ENCODE peak calls at places on chromosomes 7 and 10, in ten cellular contexts. R, A, D, H, Z, W, V, I, L and Q are unnamed samples.

GRCh38 chr7:13276977-13277376 is 589.5 kb downstream of the ARL4A start:
- DNase-seq in W (no peak), D (no peak), R (no peak), V (peak), L (no peak), Z (no peak), A (no peak), I (no peak), H (no peak), Q (no peak)

GRCh38 chr7:4479367-4480039 is 202.6 kb upstream of the FOXK1 start:
- DNase-seq in L (no peak), A (no peak), D (peak), H (no peak), V (peak), W (peak), R (peak), Z (no peak), I (no peak), Q (no peak)

GRCh38 chr10:32367793-32368453 is 21.0 kb upstream of the EPC1 start:
- DNase-seq in A (peak), Z (peak), V (peak), W (peak), H (peak), D (peak), R (peak), I (peak), L (peak), Q (peak)

GRCh38 chr10:68231106-68231901 is 609 bp downstream of the ATOH7 start:
- DNase-seq in V (peak), I (peak), W (peak), D (peak), R (peak), Z (peak), A (no peak), H (peak), L (no peak), Q (peak)

GRCh38 chr7:24346716-24347115 is 62.7 kb downstream of the NPY start:
- DNase-seq in V (peak), D (no peak), H (no peak), R (no peak), L (no peak), A (no peak), I (no peak), W (no peak), Z (no peak), Q (no peak)

GRCh38 chr10:124605856-124606812 is 138.0 kb downstream of the FAM53B start:
- DNase-seq in W (no peak), H (no peak), V (no peak), Z (no peak), A (no peak), I (no peak), L (no peak), D (no peak), R (no peak), Q (no peak)

GRCh38 chr10:128437786-128438350 is 311.6 kb upstream of the MKI67 start:
- DNase-seq in L (no peak), I (no peak), H (no peak), A (no peak), D (no peak), W (no peak), R (no peak), V (no peak), Z (no peak), Q (no peak)

GRCh38 chr10:31687545-31688482 is 240.8 kb downstream of the ARHGAP12 start:
- DNase-seq in V (no peak), A (no peak), I (no peak), R (no peak), W (no peak), D (no peak), Z (no peak), L (no peak), H (no peak), Q (no peak)

GRCh38 chr10:82932426-82932825 is 1057.4 kb downstream of the NRG3 start:
- DNase-seq in D (no peak), L (no peak), A (no peak), V (no peak), R (no peak), I (no peak), Z (no peak), H (no peak), W (no peak), Q (no peak)

GRCh38 chr10:79392020-79392398 is 44.7 kb downstream of the PPIF start:
- DNase-seq in R (no peak), V (no peak), H (no peak), A (no peak), W (no peak), D (no peak), L (no peak), Z (no peak), I (no peak), Q (no peak)

GRCh38 chr10:55174419-55174818 is 373.4 kb upstream of the PCDH15 start:
- DNase-seq in L (no peak), R (no peak), V (no peak), W (no peak), Z (no peak), H (no peak), A (no peak), D (no peak), I (no peak), Q (no peak)

GRCh38 chr10:33819206-33819605 is 484.7 kb upstream of the NRP1 start:
- DNase-seq in V (peak), D (no peak), A (no peak), W (no peak), Z (no peak), R (no peak), L (no peak), H (no peak), I (no peak), Q (no peak)

GRCh38 chr10:124611738-124612137 is 132.4 kb downstream of the FAM53B start:
- DNase-seq in Z (no peak), D (no peak), V (no peak), H (no peak), R (no peak), I (peak), L (no peak), W (no peak), A (peak), Q (no peak)

GRCh38 chr7:422191-422885 is 97.3 kb downstream of the PDGFA start:
- DNase-seq in W (no peak), I (no peak), A (no peak), V (no peak), L (no peak), Z (no peak), R (no peak), D (no peak), H (no peak), Q (no peak)

GRCh38 chr10:29304259-29305030 is 15.6 kb downstream of the LYZL1 start:
- DNase-seq in L (no peak), D (peak), I (no peak), V (peak), R (peak), W (peak), A (no peak), H (peak), Z (peak), Q (peak)

GRCh38 chr7:19069842-19070241 is 47.6 kb downstream of the TWIST1 start:
- DNase-seq in H (no peak), R (no peak), Z (no peak), V (peak), D (peak), L (no peak), A (no peak), I (no peak), W (no peak), Q (no peak)

GRCh38 chr7:98110249-98111022 is 3.8 kb downstream of the LMTK2 start:
- DNase-seq in D (no peak), W (no peak), I (no peak), H (no peak), L (no peak), R (no peak), Z (no peak), A (no peak), V (no peak), Q (no peak)

GRCh38 chr7:27064169-27064568 is 31.6 kb downstream of the HOXA1 start:
- DNase-seq in L (no peak), R (no peak), H (no peak), I (no peak), D (peak), A (no peak), Z (no peak), V (no peak), W (no peak), Q (no peak)

GRCh38 chr10:110226926-110227641 is 19.7 kb downstream of the MXI1 start:
- DNase-seq in W (peak), Z (peak), H (peak), V (peak), L (peak), R (no peak), A (peak), I (peak), D (no peak), Q (peak)

GRCh38 chr10:119315128-119316001 is 108.0 kb downstream of the GRK5 start:
- DNase-seq in L (peak), D (peak), W (peak), V (peak), Z (peak), A (peak), I (no peak), R (peak), H (no peak), Q (peak)

GRCh38 chr7:107128217-107128616 is 40.6 kb upstream of the HBP1 start:
- DNase-seq in W (no peak), Z (no peak), L (no peak), V (no peak), I (no peak), D (no peak), H (no peak), A (no peak), R (no peak), Q (no peak)

GRCh38 chr10:26448706-26449435 is 10.7 kb downstream of the APBB1IP start:
- DNase-seq in D (no peak), W (no peak), R (no peak), L (no peak), V (no peak), I (peak), Z (no peak), A (peak), H (no peak), Q (no peak)

GRCh38 chr10:88089498-88089897 is 226.1 kb downstream of the PTEN start:
- DNase-seq in H (no peak), V (no peak), R (no peak), W (no peak), Z (no peak), I (no peak), L (no peak), A (no peak), D (no peak), Q (no peak)

GRCh38 chr10:61842755-61843497 is 58.6 kb upstream of the ARID5B start:
- DNase-seq in V (peak), H (no peak), I (no peak), A (no peak), D (peak), R (no peak), Z (no peak), W (peak), L (no peak), Q (no peak)

GRCh38 chr7:151012031-151012692 is 12.1 kb downstream of the ATG9B start:
- DNase-seq in D (no peak), L (no peak), Z (no peak), V (no peak), W (no peak), H (no peak), A (no peak), I (no peak), R (no peak), Q (no peak)

GRCh38 chr10:82409671-82410070 is 534.7 kb downstream of the NRG3 start:
- DNase-seq in D (no peak), I (no peak), L (no peak), Z (no peak), H (no peak), R (no peak), W (no peak), V (no peak), A (no peak), Q (no peak)

GRCh38 chr10:69406302-69406811 is 10.4 kb downstream of the TACR2 start:
- DNase-seq in W (no peak), I (no peak), R (no peak), L (no peak), D (no peak), H (no peak), Z (no peak), A (no peak), V (no peak), Q (peak)